ENCODE peak calls at places on chromosome 11, in six cellular contexts. F is cardiac septum, Y is ACHN, N is GM23248, G is PC-3, J is AG10803. Z is an unnamed sample.

GRCh38 chr11:1924646-1925372 is 5.3 kb downstream of the TNNT3 start:
- DNase-seq in F (peak), Y (no peak), N (no peak), G (no peak), J (no peak), Z (no peak)

GRCh38 chr11:124740277-124740882 is 638 bp downstream of the NRGN start:
- DNase-seq in F (no peak), Y (peak), N (peak), G (peak), J (no peak), Z (no peak)

GRCh38 chr11:70824590-70825300 is 426.4 kb downstream of the CTTN start:
- DNase-seq in F (no peak), Y (no peak), N (no peak), G (no peak), J (no peak), Z (no peak)

GRCh38 chr11:47641585-47642098 is 717 bp downstream of the MTCH2 start:
- DNase-seq in F (no peak), Y (no peak), N (peak), G (peak), J (no peak), Z (peak)

GRCh38 chr11:82775736-82776346 is 42.2 kb upstream of the FAM181B start:
- DNase-seq in F (no peak), Y (peak), N (peak), G (peak), J (peak), Z (peak)

GRCh38 chr11:118343248-118343647 is 743 bp upstream of the CD3D start:
- DNase-seq in F (no peak), Y (no peak), N (no peak), G (no peak), J (no peak), Z (no peak)

GRCh38 chr11:12723410-12724297 is 49.4 kb downstream of the TEAD1 start:
- DNase-seq in F (no peak), Y (peak), N (no peak), G (peak), J (no peak), Z (no peak)

GRCh38 chr11:1672613-1673400 is 24.2 kb upstream of the KRTAP5-6 start:
- DNase-seq in F (no peak), Y (no peak), N (no peak), G (no peak), J (no peak), Z (no peak)

GRCh38 chr11:78432058-78432515 is 14.5 kb upstream of the GAB2 start:
- DNase-seq in F (no peak), Y (peak), N (peak), G (peak), J (no peak), Z (no peak)

GRCh38 chr11:88972210-88972609 is 93.6 kb downstream of the GRM5 start:
- DNase-seq in F (no peak), Y (no peak), N (no peak), G (no peak), J (no peak), Z (no peak)

GRCh38 chr11:114060402-114061052 is 1.0 kb downstream of the ZBTB16 start:
- DNase-seq in F (peak), Y (no peak), N (peak), G (no peak), J (no peak), Z (peak)

GRCh38 chr11:3216027-3216525 is 2.5 kb downstream of the MRGPRG start:
- DNase-seq in F (peak), Y (no peak), N (no peak), G (no peak), J (no peak), Z (no peak)

GRCh38 chr11:64844330-64845124 is at the start of gene CDC42BPG:
- DNase-seq in F (no peak), Y (peak), N (peak), G (peak), J (peak), Z (peak)

GRCh38 chr11:8013833-8014232 is 26.7 kb downstream of the EIF3F start:
- DNase-seq in F (no peak), Y (no peak), N (no peak), G (no peak), J (no peak), Z (no peak)

GRCh38 chr11:16776716-16777115 is 38.3 kb downstream of the C11orf58 start:
- DNase-seq in F (no peak), Y (no peak), N (peak), G (no peak), J (peak), Z (peak)

GRCh38 chr11:70473186-70473872 is 75.0 kb downstream of the CTTN start:
- DNase-seq in F (peak), Y (no peak), N (no peak), G (no peak), J (no peak), Z (no peak)

GRCh38 chr11:125468852-125469251 is 27.2 kb downstream of the FEZ1 start:
- DNase-seq in F (no peak), Y (no peak), N (no peak), G (no peak), J (no peak), Z (no peak)

Z was measured in GM03348.